ENCODE peak calls at places on chromosome 22, in five cellular contexts. V is esophagus squamous epithelium, F is hepatic stellate cell, M is GM12892, C is A549. E is an unnamed sample.

GRCh38 chr22:35921777-35922176 is 106.8 kb downstream of the RBFOX2 start:
- DNase-seq in V (no peak), F (peak; percentile 60), M (no peak), C (peak; percentile 31), E (peak; percentile 93)

GRCh38 chr22:39522567-39523300 is 2.4 kb downstream of the ATF4 start:
- DNase-seq in V (no peak), F (peak; percentile 62), M (no peak), C (peak; percentile 32), E (no peak)

GRCh38 chr22:20089977-20090729 is 10.1 kb downstream of the DGCR8 start:
- DNase-seq in V (no peak), F (peak; percentile 76), M (no peak), C (no peak), E (no peak)

GRCh38 chr22:26751217-26751616 is 93.8 kb downstream of the MIAT start:
- DNase-seq in V (no peak), F (no peak), M (no peak), C (peak; percentile 36), E (no peak)

GRCh38 chr22:49018601-49019000 is 809.1 kb downstream of the BRD1 start:
- DNase-seq in V (no peak), F (no peak), M (no peak), C (no peak), E (no peak)

GRCh38 chr22:17952273-17952801 is 72.0 kb downstream of the MICAL3 start:
- DNase-seq in V (no peak), F (no peak), M (no peak), C (no peak), E (no peak)

GRCh38 chr22:20031732-20032406 is 11.0 kb downstream of the TANGO2 start:
- DNase-seq in V (no peak), F (no peak), M (no peak), C (no peak), E (no peak)

GRCh38 chr22:46057206-46057605 is 80.2 kb upstream of the WNT7B start:
- DNase-seq in V (no peak), F (no peak), M (no peak), C (no peak), E (peak; percentile 25)

GRCh38 chr22:23398701-23399366 is 181.3 kb downstream of the IGLL1 start:
- DNase-seq in V (no peak), F (no peak), M (no peak), C (no peak), E (no peak)

GRCh38 chr22:44659140-44659539 is 42.9 kb upstream of the PRR5 start:
- DNase-seq in V (no peak), F (peak; percentile 70), M (no peak), C (no peak), E (no peak)

GRCh38 chr22:24819941-24820461 is 14.0 kb downstream of the SGSM1 start:
- DNase-seq in V (no peak), F (no peak), M (no peak), C (peak; percentile 21), E (no peak)

GRCh38 chr22:49500942-49501395 is 326.7 kb downstream of the BRD1 start:
- DNase-seq in V (no peak), F (no peak), M (no peak), C (no peak), E (no peak)

GRCh38 chr22:21952586-21953571 is at the start of gene PPM1F:
- DNase-seq in V (peak; percentile 28), F (peak; percentile 96), M (peak; percentile 97), C (peak; percentile 51), E (peak; percentile 87)

GRCh38 chr22:29081499-29082236 is 8.8 kb downstream of the KREMEN1 start:
- DNase-seq in V (no peak), F (no peak), M (no peak), C (no peak), E (no peak)